ENCODE peak calls at places on chromosomes 12 and 14, in five cellular contexts. U is HEK293T, I is SK-N-SH, T is K562, H is HepG2. C is an unnamed sample.
A peak's percentile ranks its signal among the peaks of the same experiment; 100 is the strongest.

GRCh38 chr14:30751646-30752416 is 122.5 kb upstream of the COCH start:
- DNase-seq in U (no peak), I (peak; percentile 23), T (no peak), H (no peak), C (no peak)

GRCh38 chr12:108174641-108175040 is 45.6 kb downstream of the WSCD2 start:
- DNase-seq in U (no peak), I (no peak), T (no peak), H (no peak), C (no peak)

GRCh38 chr12:12357697-12358476 is 1.0 kb downstream of the BORCS5 start:
- DNase-seq in U (no peak), I (no peak), T (peak; percentile 24), H (no peak), C (no peak)

GRCh38 chr14:99282261-99283050 is 10.5 kb upstream of the BCL11B start:
- DNase-seq in U (no peak), I (no peak), T (no peak), H (no peak), C (no peak)

GRCh38 chr14:68192935-68193334 is 373.4 kb downstream of the RAD51B start:
- DNase-seq in U (no peak), I (no peak), T (no peak), H (no peak), C (no peak)

GRCh38 chr12:132322206-132323132 is 6.9 kb downstream of the GALNT9 start:
- DNase-seq in U (no peak), I (no peak), T (no peak), H (no peak), C (no peak)

GRCh38 chr12:47165934-47166333 is 86.2 kb upstream of the AMIGO2 start:
- DNase-seq in U (no peak), I (no peak), T (peak; percentile 73), H (no peak), C (no peak)

GRCh38 chr12:113422929-113423669 is 919 bp downstream of the SDSL start:
- DNase-seq in U (no peak), I (no peak), T (no peak), H (no peak), C (no peak)

GRCh38 chr12:43362910-43363694 is 188.9 kb downstream of the ADAMTS20 start:
- DNase-seq in U (no peak), I (no peak), T (no peak), H (no peak), C (no peak)

GRCh38 chr12:107352347-107353081 is 259.2 kb upstream of the CRY1 start:
- DNase-seq in U (no peak), I (no peak), T (no peak), H (peak; percentile 92), C (no peak)

GRCh38 chr12:106248177-106248848 is 493 bp upstream of the CKAP4 start:
- DNase-seq in U (peak; percentile 42), I (no peak), T (no peak), H (peak; percentile 19), C (no peak)

GRCh38 chr14:22630066-22630465 is 14.1 kb downstream of the OR6J1 start:
- DNase-seq in U (no peak), I (no peak), T (no peak), H (no peak), C (no peak)

GRCh38 chr12:90355701-90356345 is 599.2 kb downstream of the CCER1 start:
- DNase-seq in U (no peak), I (no peak), T (no peak), H (no peak), C (no peak)

GRCh38 chr14:61472801-61473376 is 151.5 kb downstream of the PRKCH start:
- DNase-seq in U (no peak), I (no peak), T (no peak), H (no peak), C (no peak)

GRCh38 chr12:131096681-131097181 is 143.0 kb downstream of the ADGRD1 start:
- DNase-seq in U (no peak), I (no peak), T (no peak), H (no peak), C (no peak)

GRCh38 chr12:27821259-27821973 is 41.4 kb upstream of the MANSC4 start:
- DNase-seq in U (peak; percentile 71), I (peak; percentile 51), T (peak; percentile 86), H (peak; percentile 67), C (peak; percentile 48)

GRCh38 chr14:54381821-54382220 is 15.0 kb upstream of the CDKN3 start:
- DNase-seq in U (no peak), I (no peak), T (no peak), H (no peak), C (no peak)

GRCh38 chr12:108302471-108303311 is 36.4 kb downstream of the CMKLR1 start:
- DNase-seq in U (no peak), I (peak; percentile 39), T (no peak), H (peak; percentile 84), C (no peak)

GRCh38 chr14:94364964-94365363 is 23.4 kb downstream of the SERPINA1 start:
- DNase-seq in U (no peak), I (no peak), T (no peak), H (no peak), C (no peak)

GRCh38 chr12:56518570-56518969 is 3.0 kb upstream of the RBMS2 start:
- DNase-seq in U (no peak), I (no peak), T (no peak), H (peak; percentile 38), C (no peak)

GRCh38 chr12:97275261-97276197 is 187.1 kb upstream of the RMST start:
- DNase-seq in U (no peak), I (no peak), T (no peak), H (no peak), C (no peak)

GRCh38 chr14:38755036-38755435 is 348.0 kb downstream of the SEC23A start:
- DNase-seq in U (no peak), I (no peak), T (no peak), H (no peak), C (no peak)

DNA sequence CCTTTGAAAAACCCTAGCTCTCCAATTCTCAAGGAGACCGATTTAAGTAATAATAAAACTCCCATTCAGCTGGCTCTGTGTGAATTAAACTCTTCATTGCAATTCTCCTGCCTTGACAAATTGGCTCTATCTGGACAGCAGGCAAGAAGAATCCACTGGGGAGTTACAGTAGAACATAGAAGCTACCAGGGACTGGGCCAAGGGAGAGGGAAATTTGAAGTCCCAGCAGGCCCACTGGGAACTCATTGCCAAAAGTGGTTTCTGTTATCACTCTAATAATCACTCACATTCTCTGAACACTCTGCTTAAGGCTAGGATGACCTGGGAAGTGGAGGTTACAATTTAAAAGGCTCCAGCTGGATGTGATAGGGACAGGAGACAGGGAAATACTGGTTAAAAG is 384.5 kb upstream of the CCDC196 start:
- DNase-seq in U (no peak), I (no peak), T (no peak), H (no peak), C (no peak)
- TF ChIP-seq FOXM1 in U (no peak), I (no peak), T (no peak), H (no peak), C (no peak)

GRCh38 chr12:77442633-77443032 is 377.3 kb upstream of the E2F7 start:
- DNase-seq in U (no peak), I (no peak), T (no peak), H (no peak), C (no peak)
- TF ChIP-seq FOXM1 in U (no peak), I (no peak), T (no peak), H (no peak), C (no peak)

DNA sequence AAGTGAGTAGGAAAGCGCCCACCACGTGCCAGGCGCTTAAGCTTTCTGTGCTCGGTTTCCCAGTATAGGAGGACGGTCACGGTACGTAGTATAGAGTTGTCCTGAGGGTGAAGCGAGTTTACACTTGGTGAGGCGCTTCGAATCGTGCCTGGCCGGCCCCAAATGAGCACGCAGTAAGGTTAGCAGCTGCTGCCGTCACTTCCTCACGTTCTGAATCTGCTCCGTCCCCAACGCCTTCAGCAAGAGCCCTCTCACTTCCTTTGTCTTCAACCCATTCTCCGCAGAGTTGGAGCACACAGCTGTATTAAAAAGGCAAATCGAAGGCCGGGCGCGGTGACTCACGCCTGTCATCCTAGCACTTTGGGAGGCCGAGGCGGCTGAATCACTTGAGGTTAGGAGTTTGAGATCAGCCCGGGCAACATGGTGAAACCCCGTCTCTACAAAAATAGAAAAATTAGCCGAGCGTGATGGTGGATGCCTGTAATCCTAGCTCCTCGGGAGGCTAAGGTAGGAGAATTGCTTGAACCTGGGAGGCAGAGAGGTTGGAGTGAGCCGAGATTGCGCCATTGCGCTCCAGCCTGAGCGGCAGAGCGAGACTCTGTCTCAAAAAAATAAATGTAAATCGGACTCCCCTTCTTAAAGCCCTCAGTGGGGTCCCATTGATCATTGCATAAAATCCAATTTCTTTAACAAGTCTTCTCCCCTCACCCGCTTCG is 725 bp downstream of the TDP1 start:
- DNase-seq in U (peak; percentile 17), I (no peak), T (peak; percentile 69), H (peak; percentile 46), C (peak; percentile 48)
- TF ChIP-seq FOXM1 in U (no peak), I (no peak), T (no peak), H (no peak), C (no peak)

DNA sequence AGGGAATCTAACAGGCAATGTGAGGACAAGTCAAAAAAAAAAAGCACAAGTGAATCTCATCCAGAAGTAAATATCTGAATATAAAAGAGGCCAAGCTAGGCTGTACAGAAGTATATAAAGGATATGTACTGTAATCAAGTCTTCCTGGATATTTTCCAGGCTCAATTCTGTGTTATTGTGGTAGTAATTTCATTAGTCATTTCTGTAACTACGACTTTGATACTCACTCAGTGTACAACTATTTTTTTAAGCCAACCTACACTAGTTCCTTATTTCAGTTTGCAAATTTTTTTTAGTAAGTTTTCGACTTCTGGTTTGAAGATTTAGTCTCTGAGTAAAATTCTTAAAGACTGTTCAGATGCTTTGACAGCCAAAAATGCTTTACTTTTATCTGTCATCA is 130.8 kb downstream of the CAPZA3 start:
- DNase-seq in U (no peak), I (no peak), T (no peak), H (no peak), C (no peak)
- TF ChIP-seq FOXM1 in U (no peak), I (no peak), T (no peak), H (no peak), C (no peak)

DNA sequence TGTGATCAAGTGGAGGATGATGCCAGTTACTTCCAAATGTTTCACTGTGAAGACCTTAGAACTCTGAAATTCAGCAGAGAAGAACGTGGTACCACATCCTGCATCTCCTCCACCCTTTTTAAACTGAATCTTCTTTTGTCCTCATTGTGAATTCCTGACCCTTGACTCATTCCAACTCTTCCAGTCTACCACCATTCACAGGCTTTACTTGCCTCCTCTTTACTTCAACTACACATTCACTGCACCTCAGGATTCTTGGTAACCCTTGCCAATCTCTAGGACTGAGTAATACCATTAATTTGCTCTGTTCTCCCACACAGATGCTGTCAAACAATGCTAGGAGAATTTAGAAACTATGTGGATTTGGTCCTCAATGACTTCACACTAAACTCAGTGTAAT is 37.3 kb downstream of the PPP1R12A start:
- DNase-seq in U (no peak), I (no peak), T (no peak), H (peak; percentile 14), C (no peak)
- TF ChIP-seq FOXM1 in U (no peak), I (peak; percentile 33), T (no peak), H (no peak), C (no peak)

C was measured in GM12878.